ENCODE peak calls at places on chromosomes 5 and 9, in five cellular contexts. K, N, L, A and W are unnamed samples.

GRCh38 chr5:1468247-1468612 is 23.0 kb upstream of the SLC6A3 start:
- DNase-seq in N (no peak), L (no peak), K (peak; percentile 16), A (no peak), W (peak; percentile 57)

GRCh38 chr5:97427235-97427634 is 244.2 kb upstream of the RIOK2 start:
- DNase-seq in K (no peak), L (no peak), N (no peak), A (no peak), W (no peak)

GRCh38 chr5:145800181-145800580 is 35.0 kb downstream of the PRELID2 start:
- DNase-seq in K (no peak), A (no peak), L (no peak), N (no peak), W (no peak)

GRCh38 chr5:88150747-88151146 is 117.9 kb downstream of the TMEM161B start:
- DNase-seq in K (no peak), L (no peak), N (no peak), A (no peak), W (no peak)

GRCh38 chr9:74404620-74405019 is 92.5 kb upstream of the RORB start:
- DNase-seq in A (no peak), N (no peak), K (no peak), L (no peak), W (no peak)

GRCh38 chr5:8473827-8474568 is 605.0 kb downstream of the MTRR start:
- DNase-seq in A (no peak), K (no peak), L (no peak), N (no peak), W (no peak)

GRCh38 chr9:37840560-37841194 is 40.1 kb downstream of the DCAF10 start:
- DNase-seq in N (no peak), A (no peak), L (no peak), K (peak; percentile 69), W (peak; percentile 83)

GRCh38 chr5:103452089-103452488 is 110.5 kb downstream of the NUDT12 start:
- DNase-seq in N (no peak), L (no peak), K (no peak), A (no peak), W (no peak)

GRCh38 chr9:76642701-76643209 is 121.5 kb upstream of the PCA3 start:
- DNase-seq in N (no peak), K (no peak), A (no peak), L (no peak), W (no peak)

GRCh38 chr5:174601937-174602336 is 122.4 kb upstream of the MSX2 start:
- DNase-seq in L (no peak), A (no peak), N (no peak), K (peak; percentile 47), W (no peak)

GRCh38 chr5:103120607-103121200 is 603 bp downstream of the PPIP5K2 start:
- DNase-seq in L (no peak), K (peak; percentile 19), N (no peak), A (no peak), W (peak; percentile 31)

GRCh38 chr5:118558871-118559270 is 429.5 kb downstream of the DTWD2 start:
- DNase-seq in N (no peak), A (no peak), L (no peak), K (peak; percentile 6), W (no peak)

GRCh38 chr9:128909859-128910258 is 10.9 kb upstream of the PHYHD1 start:
- DNase-seq in K (no peak), A (no peak), L (no peak), N (no peak), W (no peak)

GRCh38 chr5:74212336-74212735 is 428.2 kb downstream of the ENC1 start:
- DNase-seq in L (no peak), K (peak; percentile 27), N (no peak), A (no peak), W (peak; percentile 46)

GRCh38 chr9:120579750-120580590 is at the start of gene CDK5RAP2:
- DNase-seq in L (peak; percentile 94), K (peak; percentile 98), N (peak; percentile 95), A (peak; percentile 94), W (peak; percentile 97)

GRCh38 chr5:68738841-68739240 is 355.0 kb upstream of the SLC30A5 start:
- DNase-seq in N (no peak), K (no peak), L (no peak), A (no peak), W (no peak)
- TF ChIP-seq CTCF in N (no peak), K (no peak), L (no peak), A (no peak), W (no peak)

DNA sequence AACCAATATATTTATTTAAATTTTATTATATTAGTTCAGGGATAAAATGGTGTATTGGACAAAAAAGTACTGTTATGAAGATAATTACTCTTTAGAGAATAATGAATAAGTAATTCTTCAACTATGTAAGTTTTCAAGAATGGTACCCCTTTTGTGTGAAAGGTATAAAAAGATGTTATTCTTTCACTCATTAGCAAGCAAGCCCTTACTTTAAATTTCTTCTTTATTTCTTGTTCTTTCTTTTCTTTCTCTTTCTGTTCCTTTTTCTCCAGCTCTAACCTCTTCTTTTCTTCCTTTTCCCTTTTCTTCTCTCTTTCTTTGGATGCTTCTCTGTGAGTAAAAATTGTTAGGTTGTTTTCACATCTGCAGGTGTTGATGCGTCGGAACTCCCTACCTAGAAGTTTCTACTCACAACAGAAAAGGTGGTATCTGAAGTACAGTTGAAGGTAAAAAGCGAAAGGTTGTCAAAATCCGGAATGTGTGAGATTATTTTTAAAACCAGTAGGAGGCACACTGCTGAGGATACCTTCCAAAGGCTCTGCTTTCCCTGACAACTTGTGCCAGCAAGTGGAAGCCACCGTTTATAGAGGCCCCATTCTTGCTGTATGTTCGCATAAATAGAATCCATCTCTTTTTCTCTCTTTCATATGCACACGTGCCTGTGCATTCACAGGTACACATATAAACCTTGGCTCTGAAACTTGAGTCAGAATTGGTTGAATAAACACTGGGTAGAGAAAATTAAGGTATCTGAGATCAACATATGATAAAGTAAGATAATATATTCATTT is 63.4 kb upstream of the RICTOR start:
- DNase-seq in A (no peak), K (no peak), L (no peak), N (no peak), W (peak; percentile 4)
- H3K27ac ChIP-seq in A (no peak overlapping the region), K (no peak overlapping the region), L (no peak overlapping the region), N (no peak overlapping the region), W (no peak overlapping the region)

GRCh38 chr5:9537223-9538141 is 8.4 kb downstream of the SEMA5A start:
- DNase-seq in K (no peak), N (no peak), L (no peak), A (no peak), W (no peak)

GRCh38 chr5:9536717-9537116 is 9.2 kb downstream of the SEMA5A start:
- DNase-seq in A (no peak), L (no peak), N (no peak), K (no peak), W (no peak)

GRCh38 chr5:9534881-9535517 is 10.9 kb downstream of the SEMA5A start:
- DNase-seq in K (peak; percentile 51), A (no peak), N (no peak), L (no peak), W (no peak)

GRCh38 chr5:9533096-9533495 is 12.8 kb downstream of the SEMA5A start:
- DNase-seq in K (peak; percentile 36), N (no peak), L (no peak), A (no peak), W (no peak)

DNA sequence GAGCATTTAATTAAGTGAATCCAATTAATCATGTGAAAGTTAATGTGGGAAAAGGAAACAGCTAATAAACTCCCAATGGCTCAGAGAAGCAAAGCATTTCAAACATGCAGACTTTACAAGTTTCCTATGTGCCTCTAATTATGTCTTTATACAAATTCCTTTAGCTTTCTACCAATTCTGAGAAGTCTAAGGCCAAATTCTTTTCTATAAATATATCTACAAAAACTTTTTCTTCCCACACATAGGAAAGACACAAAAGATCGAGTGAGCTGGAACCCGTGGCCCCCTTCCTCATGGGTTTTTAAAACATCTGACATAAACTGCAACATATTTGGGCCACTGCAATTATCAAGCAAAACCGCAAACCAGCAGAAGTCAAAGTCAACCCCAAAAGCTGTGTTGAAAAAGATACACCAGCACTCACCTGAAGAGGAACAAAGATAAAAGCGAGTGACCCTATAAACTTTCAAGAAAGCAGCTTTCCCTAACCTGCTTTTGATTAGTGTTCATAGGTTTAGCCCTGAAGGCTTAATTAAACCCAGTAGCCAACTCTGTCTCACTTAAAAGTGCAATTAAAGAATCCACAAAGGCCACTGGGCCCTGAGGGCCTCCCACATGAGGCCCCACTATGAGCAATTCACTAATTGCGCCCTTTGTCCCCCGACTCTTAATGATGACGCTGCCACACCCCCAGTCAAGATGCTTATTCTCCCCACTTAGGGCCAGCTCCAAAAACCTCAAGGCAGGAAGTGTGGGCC is 12.1 kb downstream of the SEMA5A start:
- DNase-seq in N (no peak), A (no peak), K (no peak), L (no peak), W (no peak)
- H3K4me3 ChIP-seq in N (no peak overlapping the region), A (no peak overlapping the region), K (no peak overlapping the region), L (no peak overlapping the region), W (no peak overlapping the region)

GRCh38 chr5:175849153-175849552 is 22.2 kb upstream of the CPLX2 start:
- DNase-seq in A (no peak), L (no peak), N (no peak), K (no peak), W (no peak)

GRCh38 chr5:175846332-175846731 is 25.0 kb upstream of the CPLX2 start:
- DNase-seq in K (no peak), A (no peak), L (no peak), N (no peak), W (no peak)

GRCh38 chr5:175848676-175849075 is 22.7 kb upstream of the CPLX2 start:
- DNase-seq in N (no peak), A (no peak), L (no peak), K (no peak), W (no peak)

GRCh38 chr5:175847061-175847460 is 24.3 kb upstream of the CPLX2 start:
- DNase-seq in N (no peak), A (no peak), L (no peak), K (no peak), W (no peak)

DNA sequence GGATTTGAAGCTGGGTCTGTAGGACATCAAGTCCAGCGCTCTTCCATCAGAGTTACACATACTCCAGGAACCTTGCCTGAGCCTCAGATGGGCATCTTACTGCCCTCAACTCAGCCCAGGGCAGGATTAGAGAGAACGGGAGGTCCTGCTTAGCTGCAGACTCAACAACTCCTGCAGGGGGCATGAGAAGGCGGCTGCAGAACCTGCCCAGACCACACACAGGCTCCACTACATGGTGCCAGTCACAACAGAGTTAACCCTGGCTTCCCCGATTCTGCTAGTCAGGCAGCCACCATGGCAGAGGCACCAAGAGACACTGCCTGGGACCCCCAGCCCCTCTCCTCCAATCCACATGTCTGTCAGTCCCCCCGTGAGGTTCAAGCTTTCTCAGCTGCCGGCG is 23.9 kb upstream of the CPLX2 start:
- DNase-seq in A (no peak), L (no peak), N (no peak), K (peak; percentile 2), W (peak; percentile 5)
- TF ChIP-seq CTCF in A (no peak), L (no peak), N (no peak), K (peak; percentile 30), W (no peak)

DNA sequence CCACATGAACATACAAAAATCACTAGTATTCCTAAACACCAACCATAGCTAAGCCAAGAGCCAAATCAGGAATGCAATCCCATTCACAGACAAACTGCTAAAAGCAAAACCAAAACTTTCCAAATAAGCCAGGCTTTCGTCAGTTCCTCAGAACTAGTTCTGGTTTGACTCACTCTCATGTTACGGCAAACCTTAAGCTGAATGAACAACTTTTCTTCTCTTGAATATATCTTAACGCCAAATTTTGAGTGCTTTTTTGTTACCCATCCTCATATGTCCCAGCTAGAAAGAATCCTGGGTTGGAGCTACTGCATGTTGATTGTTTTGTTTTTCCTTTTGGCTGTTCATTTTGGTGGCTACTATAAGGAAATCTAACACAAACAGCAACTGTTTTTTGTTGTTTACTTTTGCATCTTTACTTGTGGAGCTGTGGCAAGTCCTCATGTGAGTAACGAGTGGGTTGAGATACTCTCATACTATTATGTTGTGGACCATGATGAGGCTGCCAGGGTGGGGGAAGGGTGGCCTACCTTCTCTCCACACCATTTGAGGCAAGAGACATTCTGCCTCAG is at the start of gene PDCD1LG2:
- DNase-seq in A (no peak), K (peak; percentile 81), L (no peak), N (no peak), W (no peak)
- H3K27ac ChIP-seq in A (no peak within 1 kb of the TSS), K (peak within 1 kb of the TSS; percentile 98), L (peak within 1 kb of the TSS; percentile 54), N (peak within 1 kb of the TSS; percentile 84), W (no peak within 1 kb of the TSS)

GRCh38 chr9:86766912-86767311 is 180.4 kb downstream of the GAS1 start:
- DNase-seq in K (peak; percentile 34), L (no peak), N (no peak), A (no peak), W (no peak)
- H3K4me3 ChIP-seq in K (no peak overlapping the region), L (no peak overlapping the region), N (no peak overlapping the region), A (no peak overlapping the region), W (no peak overlapping the region)